ENCODE peak calls at places on chromosomes 5 and 9, in five cellular contexts. Y is IMR-90, F is heart left ventricle, M is transverse colon, X is upper lobe of left lung. B is an unnamed sample. For H3K27me3, the result is how much of the 10 kb centered on the place peaks cover.

GRCh38 chr5:141604318-141604717 is 14.5 kb downstream of the DIAPH1 start:
- DNase-seq in M (peak), X (no peak), Y (peak), F (peak), B (no peak)

GRCh38 chr5:77644443-77645157 is 6.1 kb upstream of the OTP start:
- DNase-seq in M (no peak), Y (no peak), X (peak), F (no peak), B (no peak)

GRCh38 chr9:11241779-11242178 is 629.0 kb upstream of the PTPRD start:
- DNase-seq in M (no peak), F (no peak), Y (no peak), X (no peak), B (no peak)

GRCh38 chr5:23007226-23007625 is 154.1 kb upstream of the CDH12 start:
- DNase-seq in Y (no peak), F (no peak), X (no peak), M (peak), B (no peak)

GRCh38 chr9:127166651-127167524 is 44.5 kb upstream of the ANGPTL2 start:
- DNase-seq in F (no peak), M (peak), Y (peak), X (no peak), B (peak)

GRCh38 chr5:124512236-124512635 is 234.2 kb downstream of the ZNF608 start:
- DNase-seq in X (no peak), M (no peak), F (no peak), Y (peak), B (no peak)

GRCh38 chr9:2297771-2298170 is 282.6 kb downstream of the SMARCA2 start:
- DNase-seq in F (no peak), M (no peak), X (no peak), Y (no peak), B (no peak)

GRCh38 chr9:106758911-106759310 is 104.1 kb upstream of the ZNF462 start:
- DNase-seq in X (no peak), F (no peak), M (no peak), Y (no peak), B (no peak)

GRCh38 chr5:109853362-109853761 is 163.6 kb downstream of the MAN2A1 start:
- DNase-seq in X (no peak), F (no peak), Y (no peak), M (no peak), B (no peak)

GRCh38 chr5:168960492-168960891 is 340.4 kb downstream of the SLIT3 start:
- DNase-seq in X (no peak), Y (no peak), M (no peak), F (no peak), B (no peak)

GRCh38 chr5:132427285-132428146 is 58.0 kb downstream of the SLC22A5 start:
- DNase-seq in Y (no peak), F (peak), M (peak), X (peak), B (peak)

GRCh38 chr5:42499016-42499415 is 75.8 kb downstream of the GHR start:
- DNase-seq in X (no peak), M (no peak), F (no peak), Y (no peak), B (no peak)

GRCh38 chr9:137721899-137722298 is 103.1 kb downstream of the EHMT1 start:
- DNase-seq in X (no peak), Y (no peak), M (no peak), F (no peak), B (no peak)
- TF ChIP-seq CTCF in X (no peak), Y (no peak), M (no peak), F (no peak), B (no peak)

DNA sequence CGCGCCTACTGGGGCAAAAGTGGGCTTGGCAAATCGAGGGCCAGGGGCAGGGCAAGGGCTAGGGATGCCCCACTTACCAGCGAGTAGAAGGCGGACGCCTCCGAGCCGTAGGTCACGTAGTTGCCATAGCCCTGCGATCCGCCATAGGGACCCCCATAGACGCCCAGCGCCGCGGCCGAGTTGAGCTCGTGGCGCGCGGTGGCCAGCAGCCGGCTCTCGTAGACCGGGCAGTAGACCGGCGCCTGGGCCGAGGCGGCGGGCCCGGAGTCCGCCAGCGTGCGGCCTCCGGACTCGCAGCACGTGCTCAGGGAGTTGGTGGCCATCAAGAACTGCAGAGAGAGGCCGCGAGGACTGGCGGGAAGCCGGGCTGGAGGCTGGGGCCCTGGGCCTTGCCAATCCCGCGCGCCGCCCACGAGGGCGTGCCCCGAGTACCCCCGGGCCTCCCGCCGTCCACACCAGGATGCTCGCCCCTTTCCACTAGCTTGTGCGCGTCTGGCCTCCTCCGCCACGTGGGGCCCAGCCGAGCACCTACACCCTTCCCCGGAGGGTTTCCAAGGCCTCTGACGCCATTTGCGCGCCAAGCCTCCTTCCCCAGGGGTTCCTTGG is 891 bp downstream of the IRX4 start:
- DNase-seq in M (no peak), Y (no peak), F (no peak), X (peak), B (no peak)
- TF ChIP-seq POLR2A in M (no peak), Y (no peak), F (no peak), X (no peak), B (no peak)

DNA sequence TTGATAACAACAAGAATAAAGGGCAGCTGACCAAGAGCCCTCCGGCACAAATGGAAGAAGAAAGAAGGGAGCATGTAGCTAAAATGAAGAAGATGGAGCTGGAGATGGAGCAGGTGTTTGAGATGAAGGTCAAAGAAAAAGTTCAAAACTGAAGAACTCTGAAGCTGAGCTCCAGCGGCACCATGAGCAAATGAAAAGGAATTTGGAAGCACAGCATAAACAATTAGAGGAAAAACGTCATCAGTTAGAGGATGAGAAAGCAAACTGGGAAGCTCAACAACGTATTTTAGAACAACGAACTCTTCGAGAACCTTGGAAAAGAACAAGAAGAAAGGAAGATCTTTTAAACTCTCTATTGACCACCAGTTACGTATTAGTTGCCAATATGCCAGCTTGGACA is 100.9 kb downstream of the GABBR2 start:
- DNase-seq in F (no peak), M (no peak), X (no peak), Y (peak), B (no peak)
- H3K27me3 ChIP-seq in F (under half), M (under half), X (under half), Y (under half), B (under half)

GRCh38 chr5:180470361-180470760 is 23.8 kb upstream of the CNOT6 start:
- DNase-seq in Y (no peak), F (no peak), X (no peak), M (no peak), B (peak)

GRCh38 chr5:180472269-180472668 is 21.9 kb upstream of the CNOT6 start:
- DNase-seq in M (no peak), X (no peak), Y (no peak), F (no peak), B (no peak)

GRCh38 chr5:180471866-180472265 is 22.3 kb upstream of the CNOT6 start:
- DNase-seq in F (no peak), M (no peak), Y (no peak), X (no peak), B (no peak)

GRCh38 chr5:180469866-180470265 is 24.3 kb upstream of the CNOT6 start:
- DNase-seq in F (no peak), M (no peak), X (no peak), Y (no peak), B (no peak)

GRCh38 chr5:180470966-180471582 is 23.1 kb upstream of the CNOT6 start:
- DNase-seq in Y (peak), X (no peak), M (peak), F (peak), B (no peak)
- TF ChIP-seq CTCF in Y (peak), X (peak), M (peak), F (peak), B (peak)

GRCh38 chr9:135756576-135756975 is 54.6 kb downstream of the KCNT1 start:
- DNase-seq in M (no peak), F (no peak), Y (no peak), X (peak), B (no peak)
- TF ChIP-seq POLR2A in M (no peak), F (no peak), Y (no peak), X (no peak), B (no peak)

DNA sequence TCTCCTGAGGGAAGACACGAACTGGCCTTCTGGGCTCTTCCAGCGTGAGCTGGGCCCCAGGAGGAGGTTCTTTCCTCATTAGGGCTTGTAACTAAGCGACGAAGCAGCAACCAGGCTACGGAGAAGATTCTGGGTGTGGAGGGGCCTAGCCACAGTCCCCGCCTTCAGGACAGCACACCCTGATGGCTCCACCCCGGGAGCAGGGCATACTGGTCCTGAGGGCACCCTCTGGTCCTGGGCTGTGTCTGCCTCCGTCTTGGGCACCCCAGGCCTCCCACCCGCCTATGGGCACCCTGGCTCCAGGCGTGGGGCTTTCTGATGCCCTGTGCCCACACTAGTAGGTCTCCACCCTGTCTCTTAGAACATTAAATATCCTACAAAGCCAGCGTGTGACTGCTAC is 136.4 kb downstream of the OLFM1 start:
- DNase-seq in F (peak), Y (no peak), X (no peak), M (no peak), B (no peak)
- H3K27me3 ChIP-seq in F (under half), Y (under half), X (under half), M (under half), B (under half)

GRCh38 chr5:91182763-91183162 is 200.4 kb downstream of the ARRDC3 start:
- DNase-seq in F (peak), X (no peak), M (peak), Y (no peak), B (no peak)
- TF ChIP-seq CTCF in F (no peak), X (peak), M (no peak), Y (no peak), B (no peak)

B was measured in Peyer's patch.